ENCODE peak calls at places on chromosome 4, in six cellular contexts. One of them, this sample, is unnamed.
A peak's percentile ranks its signal among the peaks of the same experiment; 100 is the strongest.

GRCh38 chr4:1473718-1474117 is 67.5 kb upstream of the NKX1-1 start:
- DNase-seq in lung: no peak
- DNase-seq in mammary epithelial cell: no peak
- DNase-seq in fibroblast of lung: no peak
- DNase-seq in esophagus squamous epithelium: no peak
- DNase-seq in adrenal gland: no peak
- DNase-seq in this sample: no peak

GRCh38 chr4:168693750-168694470 is 197.1 kb downstream of the PALLD start:
- DNase-seq in lung: no peak
- DNase-seq in mammary epithelial cell: no peak
- DNase-seq in fibroblast of lung: peak; percentile 46
- DNase-seq in esophagus squamous epithelium: no peak
- DNase-seq in adrenal gland: no peak
- DNase-seq in this sample: no peak

GRCh38 chr4:26267087-26267486 is 53.7 kb upstream of the RBPJ start:
- DNase-seq in lung: no peak
- DNase-seq in mammary epithelial cell: no peak
- DNase-seq in fibroblast of lung: peak; percentile 43
- DNase-seq in esophagus squamous epithelium: no peak
- DNase-seq in adrenal gland: no peak
- DNase-seq in this sample: no peak

GRCh38 chr4:74287164-74287563 is 21.1 kb upstream of the EPGN start:
- DNase-seq in lung: no peak
- DNase-seq in mammary epithelial cell: peak; percentile 54
- DNase-seq in fibroblast of lung: no peak
- DNase-seq in esophagus squamous epithelium: no peak
- DNase-seq in adrenal gland: no peak
- DNase-seq in this sample: no peak

GRCh38 chr4:48109413-48110263 is 24.4 kb downstream of the TXK start:
- DNase-seq in lung: no peak
- DNase-seq in mammary epithelial cell: peak; percentile 54
- DNase-seq in fibroblast of lung: peak; percentile 42
- DNase-seq in esophagus squamous epithelium: no peak
- DNase-seq in adrenal gland: no peak
- DNase-seq in this sample: no peak

GRCh38 chr4:110605077-110605476 is 17.8 kb downstream of the PITX2 start:
- DNase-seq in lung: no peak
- DNase-seq in mammary epithelial cell: no peak
- DNase-seq in fibroblast of lung: no peak
- DNase-seq in esophagus squamous epithelium: no peak
- DNase-seq in adrenal gland: no peak
- DNase-seq in this sample: no peak

GRCh38 chr4:15765910-15766703 is 12.0 kb upstream of the CD38 start:
- DNase-seq in lung: no peak
- DNase-seq in mammary epithelial cell: no peak
- DNase-seq in fibroblast of lung: no peak
- DNase-seq in esophagus squamous epithelium: no peak
- DNase-seq in adrenal gland: no peak
- DNase-seq in this sample: no peak

GRCh38 chr4:96093057-96093456 is 253.2 kb downstream of the PDHA2 start:
- DNase-seq in lung: no peak
- DNase-seq in mammary epithelial cell: no peak
- DNase-seq in fibroblast of lung: no peak
- DNase-seq in esophagus squamous epithelium: no peak
- DNase-seq in adrenal gland: no peak
- DNase-seq in this sample: no peak

GRCh38 chr4:168621806-168622589 is 125.1 kb downstream of the PALLD start:
- DNase-seq in lung: no peak
- DNase-seq in mammary epithelial cell: peak; percentile 95
- DNase-seq in fibroblast of lung: peak; percentile 96
- DNase-seq in esophagus squamous epithelium: no peak
- DNase-seq in adrenal gland: no peak
- DNase-seq in this sample: no peak

GRCh38 chr4:57083107-57083506 is 27.1 kb downstream of the IGFBP7 start:
- DNase-seq in lung: no peak
- DNase-seq in mammary epithelial cell: no peak
- DNase-seq in fibroblast of lung: peak; percentile 65
- DNase-seq in esophagus squamous epithelium: no peak
- DNase-seq in adrenal gland: no peak
- DNase-seq in this sample: no peak

GRCh38 chr4:154417358-154417673 is 74.3 kb downstream of the DCHS2 start:
- DNase-seq in lung: no peak
- DNase-seq in mammary epithelial cell: no peak
- DNase-seq in fibroblast of lung: no peak
- DNase-seq in esophagus squamous epithelium: no peak
- DNase-seq in adrenal gland: no peak
- DNase-seq in this sample: no peak

GRCh38 chr4:154421618-154422017 is 70.0 kb downstream of the DCHS2 start:
- DNase-seq in lung: no peak
- DNase-seq in mammary epithelial cell: no peak
- DNase-seq in fibroblast of lung: no peak
- DNase-seq in esophagus squamous epithelium: no peak
- DNase-seq in adrenal gland: no peak
- DNase-seq in this sample: no peak

GRCh38 chr4:154415313-154415712 is 76.3 kb downstream of the DCHS2 start:
- DNase-seq in lung: no peak
- DNase-seq in mammary epithelial cell: no peak
- DNase-seq in fibroblast of lung: no peak
- DNase-seq in esophagus squamous epithelium: no peak
- DNase-seq in adrenal gland: no peak
- DNase-seq in this sample: no peak

GRCh38 chr4:154414796-154415195 is 76.8 kb downstream of the DCHS2 start:
- DNase-seq in lung: no peak
- DNase-seq in mammary epithelial cell: no peak
- DNase-seq in fibroblast of lung: no peak
- DNase-seq in esophagus squamous epithelium: no peak
- DNase-seq in adrenal gland: no peak
- DNase-seq in this sample: no peak

DNA sequence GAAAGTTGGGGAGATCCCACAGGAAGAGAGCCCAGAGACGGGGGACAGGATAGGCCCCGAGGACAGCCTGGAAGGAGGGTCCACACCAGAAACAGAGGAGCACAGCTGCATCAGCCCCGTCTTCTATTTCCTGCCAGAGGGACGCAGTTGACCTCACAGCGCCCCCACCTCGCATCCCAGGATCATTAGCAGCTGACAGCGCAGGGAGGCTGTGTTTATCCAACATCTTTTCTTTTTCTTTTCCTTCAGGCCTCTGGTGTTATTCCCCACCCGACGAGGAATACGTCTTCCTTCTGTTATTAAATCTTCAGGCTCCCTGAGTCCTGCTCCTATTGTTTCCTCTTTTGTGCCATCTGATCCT is 75.4 kb downstream of the DCHS2 start:
- DNase-seq in lung: no peak
- DNase-seq in mammary epithelial cell: no peak
- DNase-seq in fibroblast of lung: peak; percentile 1
- DNase-seq in esophagus squamous epithelium: no peak
- DNase-seq in adrenal gland: no peak
- DNase-seq in this sample: no peak
- H3K4me3 ChIP-seq in lung: no peak overlapping the region
- H3K4me3 ChIP-seq in mammary epithelial cell: peak overlapping the region; percentile 46
- H3K4me3 ChIP-seq in fibroblast of lung: peak overlapping the region; percentile 57
- H3K4me3 ChIP-seq in esophagus squamous epithelium: peak overlapping the region; percentile 64
- H3K4me3 ChIP-seq in adrenal gland: no peak overlapping the region
- H3K4me3 ChIP-seq in this sample: peak overlapping the region; percentile 70

GRCh38 chr4:13168326-13168725 is 315.8 kb downstream of the RAB28 start:
- DNase-seq in lung: no peak
- DNase-seq in mammary epithelial cell: no peak
- DNase-seq in fibroblast of lung: peak; percentile 69
- DNase-seq in esophagus squamous epithelium: no peak
- DNase-seq in adrenal gland: no peak
- DNase-seq in this sample: no peak
- H3K27me3 ChIP-seq in lung: no peaks in the 10 kb centered on the region
- H3K27me3 ChIP-seq in mammary epithelial cell: no peaks in the 10 kb centered on the region
- H3K27me3 ChIP-seq in fibroblast of lung: no peaks in the 10 kb centered on the region
- H3K27me3 ChIP-seq in esophagus squamous epithelium: no peaks in the 10 kb centered on the region
- H3K27me3 ChIP-seq in adrenal gland: no peaks in the 10 kb centered on the region
- H3K27me3 ChIP-seq in this sample: no peaks in the 10 kb centered on the region

GRCh38 chr4:37068580-37068979 is 176.0 kb upstream of the NWD2 start:
- DNase-seq in lung: no peak
- DNase-seq in mammary epithelial cell: no peak
- DNase-seq in fibroblast of lung: no peak
- DNase-seq in esophagus squamous epithelium: no peak
- DNase-seq in adrenal gland: no peak
- DNase-seq in this sample: no peak
- TF ChIP-seq CTCF in lung: no peak
- TF ChIP-seq CTCF in mammary epithelial cell: no peak
- TF ChIP-seq CTCF in fibroblast of lung: no peak
- TF ChIP-seq CTCF in esophagus squamous epithelium: no peak
- TF ChIP-seq CTCF in adrenal gland: no peak
- TF ChIP-seq CTCF in this sample: no peak

DNA sequence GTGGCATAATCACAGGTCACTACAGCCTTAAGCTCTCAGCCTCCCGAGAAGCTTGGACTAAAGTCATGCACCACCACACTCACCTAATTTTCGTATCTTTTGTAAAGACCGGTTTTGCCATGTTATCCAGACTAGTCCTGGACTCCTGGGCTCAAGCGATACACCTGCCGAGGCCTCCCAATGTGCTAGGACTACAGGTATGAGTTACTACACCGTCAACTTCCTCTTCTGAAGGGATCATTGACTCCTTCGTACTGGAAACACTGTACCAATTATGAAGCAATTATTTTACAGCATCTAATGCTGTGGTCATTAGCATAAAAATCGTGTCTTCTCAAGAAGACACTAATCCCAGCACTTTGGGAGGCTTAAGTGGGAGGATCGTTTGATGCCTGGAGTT is 35.2 kb downstream of the PDS5A start:
- DNase-seq in lung: no peak
- DNase-seq in mammary epithelial cell: no peak
- DNase-seq in fibroblast of lung: no peak
- DNase-seq in esophagus squamous epithelium: no peak
- DNase-seq in adrenal gland: no peak
- DNase-seq in this sample: no peak
- H3K4me3 ChIP-seq in lung: no peak overlapping the region
- H3K4me3 ChIP-seq in mammary epithelial cell: no peak overlapping the region
- H3K4me3 ChIP-seq in fibroblast of lung: no peak overlapping the region
- H3K4me3 ChIP-seq in esophagus squamous epithelium: no peak overlapping the region
- H3K4me3 ChIP-seq in adrenal gland: no peak overlapping the region
- H3K4me3 ChIP-seq in this sample: no peak overlapping the region

GRCh38 chr4:173506780-173507211 is 23.2 kb downstream of the HAND2 start:
- DNase-seq in lung: no peak
- DNase-seq in mammary epithelial cell: no peak
- DNase-seq in fibroblast of lung: no peak
- DNase-seq in esophagus squamous epithelium: no peak
- DNase-seq in adrenal gland: no peak
- DNase-seq in this sample: no peak
- H3K27me3 ChIP-seq in lung: peaks cover 29% of the 10 kb centered on the region
- H3K27me3 ChIP-seq in mammary epithelial cell: peaks cover 24% of the 10 kb centered on the region
- H3K27me3 ChIP-seq in fibroblast of lung: peaks cover 40% of the 10 kb centered on the region
- H3K27me3 ChIP-seq in esophagus squamous epithelium: peaks cover 100% of the 10 kb centered on the region
- H3K27me3 ChIP-seq in adrenal gland: peaks cover 82% of the 10 kb centered on the region
- H3K27me3 ChIP-seq in this sample: peaks cover 99% of the 10 kb centered on the region

GRCh38 chr4:10090467-10091250 is 25.9 kb downstream of the WDR1 start:
- DNase-seq in lung: no peak
- DNase-seq in mammary epithelial cell: no peak
- DNase-seq in fibroblast of lung: no peak
- DNase-seq in esophagus squamous epithelium: no peak
- DNase-seq in adrenal gland: no peak
- DNase-seq in this sample: no peak

GRCh38 chr4:10091531-10092181 is 24.9 kb downstream of the WDR1 start:
- DNase-seq in lung: no peak
- DNase-seq in mammary epithelial cell: no peak
- DNase-seq in fibroblast of lung: no peak
- DNase-seq in esophagus squamous epithelium: no peak
- DNase-seq in adrenal gland: no peak
- DNase-seq in this sample: no peak

GRCh38 chr4:10087152-10087791 is 29.3 kb downstream of the WDR1 start:
- DNase-seq in lung: no peak
- DNase-seq in mammary epithelial cell: no peak
- DNase-seq in fibroblast of lung: no peak
- DNase-seq in esophagus squamous epithelium: no peak
- DNase-seq in adrenal gland: no peak
- DNase-seq in this sample: no peak

GRCh38 chr4:10088135-10089010 is 28.2 kb downstream of the WDR1 start:
- DNase-seq in lung: no peak
- DNase-seq in mammary epithelial cell: peak; percentile 93
- DNase-seq in fibroblast of lung: no peak
- DNase-seq in esophagus squamous epithelium: no peak
- DNase-seq in adrenal gland: no peak
- DNase-seq in this sample: no peak

DNA sequence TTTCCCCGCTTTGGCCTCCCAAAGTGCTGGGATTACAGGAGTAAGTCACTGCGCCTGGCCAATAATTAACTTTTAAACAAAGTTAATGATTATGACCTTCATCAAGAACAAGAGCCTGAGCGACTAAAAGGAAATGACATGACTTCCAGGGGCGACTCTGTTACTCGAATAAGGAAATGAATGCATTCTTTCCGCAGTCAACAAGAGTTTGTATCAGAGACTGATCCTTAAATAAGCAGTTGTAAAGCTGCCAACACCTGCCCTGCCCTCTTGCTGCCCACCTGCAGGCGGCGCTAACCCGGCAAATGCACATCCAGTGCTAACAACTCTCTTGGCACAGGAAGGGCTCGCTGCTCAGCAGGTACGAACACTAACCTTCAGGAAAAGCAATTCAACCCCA is 27.3 kb downstream of the WDR1 start:
- DNase-seq in lung: no peak
- DNase-seq in mammary epithelial cell: no peak
- DNase-seq in fibroblast of lung: no peak
- DNase-seq in esophagus squamous epithelium: no peak
- DNase-seq in adrenal gland: no peak
- DNase-seq in this sample: no peak
- TF ChIP-seq CTCF in lung: peak; percentile 12
- TF ChIP-seq CTCF in mammary epithelial cell: peak; percentile 69
- TF ChIP-seq CTCF in fibroblast of lung: no peak
- TF ChIP-seq CTCF in esophagus squamous epithelium: no peak
- TF ChIP-seq CTCF in adrenal gland: no peak
- TF ChIP-seq CTCF in this sample: no peak

GRCh38 chr4:2651998-2652397 is 104.1 kb downstream of the TNIP2 start:
- DNase-seq in lung: no peak
- DNase-seq in mammary epithelial cell: no peak
- DNase-seq in fibroblast of lung: no peak
- DNase-seq in esophagus squamous epithelium: no peak
- DNase-seq in adrenal gland: no peak
- DNase-seq in this sample: no peak

GRCh38 chr4:2651546-2651945 is 104.6 kb downstream of the TNIP2 start:
- DNase-seq in lung: no peak
- DNase-seq in mammary epithelial cell: no peak
- DNase-seq in fibroblast of lung: no peak
- DNase-seq in esophagus squamous epithelium: no peak
- DNase-seq in adrenal gland: no peak
- DNase-seq in this sample: no peak

GRCh38 chr4:2648159-2648814 is 107.8 kb downstream of the TNIP2 start:
- DNase-seq in lung: no peak
- DNase-seq in mammary epithelial cell: no peak
- DNase-seq in fibroblast of lung: no peak
- DNase-seq in esophagus squamous epithelium: no peak
- DNase-seq in adrenal gland: no peak
- DNase-seq in this sample: no peak

GRCh38 chr4:2649604-2650114 is 106.5 kb downstream of the TNIP2 start:
- DNase-seq in lung: no peak
- DNase-seq in mammary epithelial cell: no peak
- DNase-seq in fibroblast of lung: no peak
- DNase-seq in esophagus squamous epithelium: no peak
- DNase-seq in adrenal gland: no peak
- DNase-seq in this sample: no peak

DNA sequence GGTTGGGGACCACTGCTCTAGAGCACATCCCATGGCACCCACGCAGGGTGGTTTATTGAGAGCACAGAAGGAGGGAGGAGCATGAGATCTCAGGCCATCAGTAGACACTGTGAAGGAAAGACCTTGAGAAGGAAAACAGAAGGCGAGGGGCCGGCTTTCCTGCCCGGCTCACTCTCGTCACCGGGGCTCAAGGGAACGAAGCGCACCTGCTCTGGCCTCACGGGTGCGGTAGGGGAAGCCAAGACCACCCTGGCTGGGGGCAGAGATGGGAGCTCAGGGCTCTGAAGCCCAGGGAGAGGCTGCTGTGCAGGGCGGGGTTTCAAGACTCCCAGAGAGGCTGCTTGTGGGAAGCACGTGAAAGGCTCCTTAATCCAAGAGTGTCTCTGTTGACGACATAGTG is 105.9 kb downstream of the TNIP2 start:
- DNase-seq in lung: no peak
- DNase-seq in mammary epithelial cell: no peak
- DNase-seq in fibroblast of lung: no peak
- DNase-seq in esophagus squamous epithelium: no peak
- DNase-seq in adrenal gland: no peak
- DNase-seq in this sample: no peak
- H3K4me3 ChIP-seq in lung: no peak overlapping the region
- H3K4me3 ChIP-seq in mammary epithelial cell: no peak overlapping the region
- H3K4me3 ChIP-seq in fibroblast of lung: no peak overlapping the region
- H3K4me3 ChIP-seq in esophagus squamous epithelium: no peak overlapping the region
- H3K4me3 ChIP-seq in adrenal gland: no peak overlapping the region
- H3K4me3 ChIP-seq in this sample: no peak overlapping the region